ENCODE peak calls at places on chromosomes 2 and 18, in six cellular contexts. B is naive thymus-derived CD4-positive, alpha-beta T cell; K is cardiac muscle cell; S is BE2C; N is ascending aorta; Q is A549. O is an unnamed sample. For H3K9me3, the result is how much of the 10 kb centered on the place peaks cover.

GRCh38 chr2:65263257-65263656 is 35.6 kb downstream of the ACTR2 start:
- DNase-seq in B (no peak), K (no peak), S (no peak), N (no peak), Q (no peak), O (no peak)

GRCh38 chr2:196925768-196926561 is 542 bp downstream of the PGAP1 start:
- DNase-seq in B (peak), K (peak), S (peak), N (peak), Q (peak), O (peak)

GRCh38 chr2:106816974-106817373 is 69.0 kb downstream of the ST6GAL2 start:
- DNase-seq in B (no peak), K (no peak), S (no peak), N (peak), Q (no peak), O (no peak)

GRCh38 chr2:184322615-184323014 is 275.7 kb upstream of the ZNF804A start:
- DNase-seq in B (no peak), K (no peak), S (no peak), N (no peak), Q (no peak), O (no peak)

GRCh38 chr2:212845941-212846340 is 305.5 kb downstream of the IKZF2 start:
- DNase-seq in B (no peak), K (no peak), S (no peak), N (no peak), Q (no peak), O (no peak)

GRCh38 chr2:101150306-101151140 is 659 bp downstream of the TBC1D8 start:
- DNase-seq in B (no peak), K (peak), S (peak), N (no peak), Q (no peak), O (no peak)

GRCh38 chr2:223165423-223166214 is 113.6 kb downstream of the KCNE4 start:
- DNase-seq in B (no peak), K (no peak), S (peak), N (no peak), Q (no peak), O (no peak)

GRCh38 chr2:27162151-27163121 is 13.6 kb downstream of the TCF23 start:
- DNase-seq in B (no peak), K (no peak), S (no peak), N (no peak), Q (peak), O (no peak)

GRCh38 chr18:37297106-37297505 is 268.5 kb downstream of the CELF4 start:
- DNase-seq in B (no peak), K (no peak), S (no peak), N (no peak), Q (no peak), O (no peak)

GRCh38 chr2:96756788-96757476 is 3.8 kb upstream of the CNNM4 start:
- DNase-seq in B (no peak), K (no peak), S (no peak), N (no peak), Q (peak), O (no peak)

GRCh38 chr2:37664190-37664751 is 7.2 kb downstream of the CDC42EP3 start:
- DNase-seq in B (no peak), K (no peak), S (no peak), N (no peak), Q (no peak), O (no peak)

GRCh38 chr2:229370484-229370883 is 99.4 kb upstream of the PID1 start:
- DNase-seq in B (no peak), K (no peak), S (no peak), N (no peak), Q (no peak), O (no peak)

GRCh38 chr2:178072383-178073301 is at the start of gene PDE11A:
- DNase-seq in B (peak), K (peak), S (peak), N (peak), Q (peak), O (no peak)

GRCh38 chr2:239927424-239927981 is 97.6 kb downstream of the NDUFA10 start:
- DNase-seq in B (no peak), K (no peak), S (peak), N (peak), Q (peak), O (peak)

GRCh38 chr2:23926289-23926749 is 604 bp downstream of the ATAD2B start:
- DNase-seq in B (no peak), K (peak), S (peak), N (peak), Q (no peak), O (no peak)

GRCh38 chr18:7723558-7723957 is 156.4 kb downstream of the PTPRM start:
- DNase-seq in B (no peak), K (no peak), S (no peak), N (no peak), Q (no peak), O (no peak)

GRCh38 chr18:78721986-78722385 is 257.6 kb upstream of the SALL3 start:
- DNase-seq in B (no peak), K (no peak), S (no peak), N (no peak), Q (no peak), O (no peak)
- H3K9me3 ChIP-seq in B (under half), K (under half), S (under half), N (under half), Q (under half), O (under half)

GRCh38 chr18:78727877-78728276 is 251.7 kb upstream of the SALL3 start:
- DNase-seq in B (no peak), K (no peak), S (no peak), N (peak), Q (no peak), O (no peak)
- H3K9me3 ChIP-seq in B (under half), K (under half), S (under half), N (under half), Q (under half), O (under half)

GRCh38 chr2:158688722-158689121 is 106.4 kb upstream of the DAPL1 start:
- DNase-seq in B (no peak), K (no peak), S (no peak), N (no peak), Q (peak), O (no peak)

GRCh38 chr2:158681816-158682215 is 113.3 kb upstream of the DAPL1 start:
- DNase-seq in B (no peak), K (no peak), S (no peak), N (no peak), Q (no peak), O (no peak)

GRCh38 chr2:158685646-158686045 is 109.5 kb upstream of the DAPL1 start:
- DNase-seq in B (no peak), K (no peak), S (no peak), N (no peak), Q (no peak), O (no peak)

GRCh38 chr2:158687315-158687714 is 107.8 kb upstream of the DAPL1 start:
- DNase-seq in B (no peak), K (no peak), S (no peak), N (no peak), Q (no peak), O (no peak)

GRCh38 chr2:158686166-158686792 is 108.8 kb upstream of the DAPL1 start:
- DNase-seq in B (no peak), K (peak), S (no peak), N (no peak), Q (no peak), O (no peak)
- H3K9me3 ChIP-seq in B (under half), K (under half), S (under half), N (under half), Q (under half), O (under half)

GRCh38 chr2:123839326-123839725 is 185.8 kb upstream of the CNTNAP5 start:
- DNase-seq in B (no peak), K (no peak), S (no peak), N (no peak), Q (no peak), O (no peak)
- H3K9me3 ChIP-seq in B (under half), K (under half), S (under half), N (under half), Q (under half), O (under half)

GRCh38 chr18:50665015-50665414 is 105.1 kb downstream of the MAPK4 start:
- DNase-seq in B (no peak), K (no peak), S (no peak), N (no peak), Q (no peak), O (no peak)
- H3K9me3 ChIP-seq in B (under half), K (under half), S (under half), N (under half), Q (under half), O (under half)

GRCh38 chr2:95267458-95268207 is 6.6 kb upstream of the PROM2 start:
- DNase-seq in B (no peak), K (no peak), S (no peak), N (no peak), Q (no peak), O (no peak)
- H3K9me3 ChIP-seq in B (under half), K (under half), S (under half), N (under half), Q (under half), O (under half)

GRCh38 chr2:13522917-13523821 is 806.4 kb downstream of the TRIB2 start:
- DNase-seq in B (no peak), K (no peak), S (no peak), N (no peak), Q (no peak), O (no peak)
- H3K9me3 ChIP-seq in B (under half), K (under half), S (under half), N (under half), Q (under half), O (under half)

GRCh38 chr2:13560322-13560721 is 843.6 kb downstream of the TRIB2 start:
- DNase-seq in B (no peak), K (no peak), S (no peak), N (no peak), Q (no peak), O (no peak)
- H3K9me3 ChIP-seq in B (under half), K (under half), S (under half), N (under half), Q (under half), O (under half)

GRCh38 chr18:76986391-76986790 is 146.2 kb downstream of the MBP start:
- DNase-seq in B (no peak), K (no peak), S (no peak), N (peak), Q (no peak), O (no peak)
- H3K9me3 ChIP-seq in B (under half), K (under half), S (under half), N (under half), Q (under half), O (under half)

GRCh38 chr18:14970027-14970426 is 222.1 kb downstream of the ANKRD30B start:
- DNase-seq in B (no peak), K (no peak), S (no peak), N (no peak), Q (no peak), O (no peak)

GRCh38 chr18:14971461-14972185 is 223.7 kb downstream of the ANKRD30B start:
- DNase-seq in B (no peak), K (no peak), S (no peak), N (no peak), Q (no peak), O (no peak)

GRCh38 chr18:14965553-14965952 is 217.6 kb downstream of the ANKRD30B start:
- DNase-seq in B (no peak), K (no peak), S (no peak), N (no peak), Q (no peak), O (no peak)

GRCh38 chr18:14974088-14974487 is 226.1 kb downstream of the ANKRD30B start:
- DNase-seq in B (no peak), K (no peak), S (no peak), N (no peak), Q (no peak), O (no peak)

DNA sequence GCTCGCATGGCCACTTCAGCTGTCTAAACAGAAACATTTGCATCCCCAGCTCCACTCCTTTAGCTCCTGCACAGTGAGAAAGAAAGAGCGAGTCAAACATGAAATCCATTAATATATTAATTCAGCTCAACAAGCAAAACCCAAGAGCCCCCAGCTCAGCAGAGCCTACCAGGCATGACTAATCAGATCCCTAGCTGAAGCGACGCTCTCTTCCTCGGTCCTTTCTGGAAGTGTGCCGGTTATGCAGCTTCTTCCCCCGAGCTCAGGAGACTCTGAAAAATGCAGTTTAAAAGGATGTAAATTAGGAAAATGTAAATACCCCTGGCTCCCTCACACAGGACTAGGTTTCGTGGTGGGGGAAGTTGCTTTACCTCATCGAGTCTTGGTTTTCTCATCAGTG is 221.5 kb downstream of the ANKRD30B start:
- DNase-seq in B (no peak), K (no peak), S (no peak), N (no peak), Q (no peak), O (no peak)
- H3K9me3 ChIP-seq in B (under half), K (under half), S (under half), N (under half), Q (under half), O (under half)